ENCODE peak calls at places on chromosomes 12 and 14, in four cellular contexts. W is RWPE1, T is kidney tubule cell, L is SHP77. U is an unnamed sample.

GRCh38 chr12:109910969-109911348 is 10.9 kb downstream of the TCHP start:
- DNase-seq in W (peak), T (peak), L (peak), U (peak)

GRCh38 chr12:4934651-4935050 is 24.9 kb downstream of the KCNA1 start:
- DNase-seq in W (peak), T (peak), L (no peak), U (no peak)

GRCh38 chr14:91311284-91311662 is 66.8 kb upstream of the GPR68 start:
- DNase-seq in W (no peak), T (no peak), L (no peak), U (no peak)

GRCh38 chr12:6307521-6307920 is 3.0 kb upstream of the PLEKHG6 start:
- DNase-seq in W (no peak), T (no peak), L (no peak), U (no peak)

GRCh38 chr14:77241955-77242354 is 29.1 kb downstream of the NGB start:
- DNase-seq in W (peak), T (no peak), L (no peak), U (no peak)

GRCh38 chr12:71439613-71440392 is at the start of gene LGR5:
- DNase-seq in W (no peak), T (peak), L (peak), U (peak)

GRCh38 chr12:97112161-97112560 is 205.1 kb downstream of the NEDD1 start:
- DNase-seq in W (no peak), T (peak), L (no peak), U (no peak)

GRCh38 chr12:98059659-98060343 is 455.6 kb upstream of the TMPO start:
- DNase-seq in W (no peak), T (no peak), L (no peak), U (no peak)

GRCh38 chr12:80053048-80053790 is 46.1 kb upstream of the OTOGL start:
- DNase-seq in W (no peak), T (no peak), L (no peak), U (no peak)

GRCh38 chr12:76124456-76124855 is 40.0 kb upstream of the NAP1L1 start:
- DNase-seq in W (no peak), T (no peak), L (no peak), U (no peak)

GRCh38 chr12:94263011-94263786 is 114.8 kb downstream of the PLXNC1 start:
- DNase-seq in W (no peak), T (no peak), L (no peak), U (no peak)

GRCh38 chr14:34623506-34623905 is 6.4 kb downstream of the SNX6 start:
- DNase-seq in W (peak), T (no peak), L (no peak), U (no peak)

GRCh38 chr12:112979281-112979680 is 962 bp downstream of the OAS2 start:
- DNase-seq in W (peak), T (no peak), L (no peak), U (no peak)

GRCh38 chr12:57863676-57864075 is 17.1 kb upstream of the CTDSP2 start:
- DNase-seq in W (no peak), T (no peak), L (no peak), U (no peak)

GRCh38 chr14:89767861-89768268 is 186.7 kb downstream of the EFCAB11 start:
- DNase-seq in W (peak), T (peak), L (peak), U (peak)

GRCh38 chr12:21073822-21074460 is 57.1 kb upstream of the SLCO1B1 start:
- DNase-seq in W (no peak), T (peak), L (no peak), U (no peak)

GRCh38 chr12:57236224-57236924 is 6.9 kb downstream of the SHMT2 start:
- DNase-seq in W (no peak), T (no peak), L (no peak), U (no peak)

GRCh38 chr12:123354600-123354999 is 10.0 kb downstream of the SBNO1 start:
- DNase-seq in W (no peak), T (no peak), L (no peak), U (no peak)

GRCh38 chr12:24996820-24997219 is 47.9 kb upstream of the BCAT1 start:
- DNase-seq in W (no peak), T (no peak), L (no peak), U (no peak)